ENCODE peak calls at places on chromosome 18, in seven cellular contexts. D is activated CD4-positive, CD25-positive, alpha-beta regulatory T cell; A is AG09319; T is NCI-H460; N is activated effector memory CD4-positive, alpha-beta T cell treated with Interleukin-2 at 50 U/mL for 16 hours; W is stimulated activated CD8-positive, alpha-beta memory T cell treated with anti-CD3 and anti-CD28 coated beads, Interleukin-7, amount 100 ng/mL, for 1 hour; L is ELF-1. Y is an unnamed sample.

GRCh38 chr18:12010187-12010802 is 29.0 kb downstream of the IMPA2 start:
- DNase-seq in A (no peak), D (no peak), T (no peak), L (no peak), N (no peak), W (no peak), Y (no peak)

GRCh38 chr18:7954229-7954628 is 387.1 kb downstream of the PTPRM start:
- DNase-seq in A (no peak), L (no peak), N (no peak), T (no peak), D (no peak), W (no peak), Y (peak; percentile 78)

GRCh38 chr18:27871731-27872130 is 305.2 kb downstream of the CDH2 start:
- DNase-seq in L (no peak), T (no peak), D (no peak), N (no peak), A (no peak), W (no peak), Y (no peak)

GRCh38 chr18:63238711-63239110 is 80.9 kb downstream of the BCL2 start:
- DNase-seq in N (no peak), D (no peak), W (no peak), A (no peak), T (peak; percentile 21), L (peak; percentile 14), Y (no peak)

GRCh38 chr18:76459687-76460350 is 35.2 kb downstream of the ZNF516 start:
- DNase-seq in D (no peak), W (no peak), L (no peak), A (peak; percentile 97), N (no peak), T (no peak), Y (no peak)

GRCh38 chr18:10315542-10315941 is 138.9 kb upstream of the APCDD1 start:
- DNase-seq in D (no peak), N (no peak), L (no peak), A (no peak), T (no peak), W (no peak), Y (no peak)

GRCh38 chr18:48658721-48659120 is 119.9 kb downstream of the CTIF start:
- DNase-seq in A (no peak), D (no peak), W (no peak), T (no peak), N (no peak), L (no peak), Y (no peak)

GRCh38 chr18:46856975-46857374 is 60.3 kb downstream of the PIAS2 start:
- DNase-seq in A (no peak), N (no peak), L (no peak), D (no peak), T (no peak), W (no peak), Y (peak; percentile 6)

GRCh38 chr18:3051718-3052410 is 38.9 kb upstream of the LPIN2 start:
- DNase-seq in N (no peak), W (no peak), D (no peak), T (no peak), A (no peak), L (peak; percentile 43), Y (no peak)

GRCh38 chr18:55401638-55402191 is 186.3 kb downstream of the TCF4 start:
- DNase-seq in D (no peak), W (no peak), T (no peak), N (no peak), A (no peak), L (peak; percentile 87), Y (peak; percentile 95)

GRCh38 chr18:63109789-63110188 is 209.8 kb downstream of the BCL2 start:
- DNase-seq in L (no peak), D (no peak), N (no peak), W (no peak), A (no peak), T (no peak), Y (no peak)

GRCh38 chr18:68713791-68714190 is 1.1 kb downstream of the TMX3 start:
- DNase-seq in T (no peak), W (no peak), A (no peak), L (no peak), N (no peak), D (no peak), Y (no peak)

GRCh38 chr18:48100712-48101165 is 170.3 kb upstream of the SMAD2 start:
- DNase-seq in A (no peak), W (no peak), T (no peak), N (no peak), L (peak; percentile 66), D (no peak), Y (no peak)

GRCh38 chr18:59265246-59266018 is 7.8 kb downstream of the RAX start:
- DNase-seq in T (no peak), D (no peak), A (no peak), N (no peak), W (no peak), L (peak; percentile 54), Y (no peak)

GRCh38 chr18:10424576-10425314 is 29.7 kb upstream of the APCDD1 start:
- DNase-seq in L (no peak), D (no peak), T (no peak), A (no peak), W (no peak), N (no peak), Y (no peak)

GRCh38 chr18:35983147-35983546 is 10.7 kb downstream of the RMP24 start:
- DNase-seq in A (no peak), D (no peak), N (no peak), T (no peak), L (no peak), W (no peak), Y (no peak)

GRCh38 chr18:23872701-23873550 is 141.6 kb upstream of the TTC39C start:
- DNase-seq in L (peak; percentile 8), T (no peak), W (no peak), N (peak; percentile 38), D (no peak), A (no peak), Y (no peak)

GRCh38 chr18:61833387-61833786 is 59.4 kb downstream of the RNF152 start:
- DNase-seq in W (no peak), N (no peak), D (no peak), L (no peak), T (no peak), A (peak; percentile 41), Y (peak; percentile 96)

GRCh38 chr18:22667616-22668422 is 250.1 kb upstream of the CTAGE1 start:
- DNase-seq in W (no peak), D (no peak), A (peak; percentile 47), L (no peak), T (no peak), N (no peak), Y (peak; percentile 94)

GRCh38 chr18:55968550-55968949 is 380.6 kb upstream of the TCF4 start:
- DNase-seq in A (no peak), D (no peak), N (no peak), W (no peak), T (no peak), L (no peak), Y (no peak)

GRCh38 chr18:43789234-43790000 is 512.1 kb upstream of the SYT4 start:
- DNase-seq in W (no peak), T (no peak), L (no peak), A (peak; percentile 2), D (no peak), N (no peak), Y (no peak)

GRCh38 chr18:9775172-9775571 is 67.1 kb downstream of the RAB31 start:
- DNase-seq in W (no peak), L (no peak), D (no peak), T (no peak), N (no peak), A (no peak), Y (no peak)

GRCh38 chr18:5941869-5942268 is 46.5 kb upstream of the TMEM200C start:
- DNase-seq in D (no peak), W (no peak), T (no peak), N (no peak), L (peak; percentile 31), A (no peak), Y (no peak)

GRCh38 chr18:50928551-50928950 is 39.3 kb upstream of the ELAC1 start:
- DNase-seq in D (no peak), W (no peak), T (no peak), A (no peak), L (no peak), N (no peak), Y (no peak)

GRCh38 chr18:7646174-7646886 is 79.2 kb downstream of the PTPRM start:
- DNase-seq in T (no peak), D (no peak), L (peak; percentile 64), N (no peak), W (no peak), A (no peak), Y (no peak)

GRCh38 chr18:59961086-59961485 is 61.3 kb downstream of the PMAIP1 start:
- DNase-seq in D (no peak), T (no peak), L (peak; percentile 21), W (no peak), N (no peak), A (no peak), Y (no peak)

GRCh38 chr18:77013777-77014525 is 118.6 kb downstream of the MBP start:
- DNase-seq in T (no peak), D (no peak), A (no peak), L (no peak), N (no peak), W (no peak), Y (no peak)

GRCh38 chr18:75828379-75828778 is 400.9 kb upstream of the SMIM21 start:
- DNase-seq in L (no peak), W (no peak), A (no peak), T (no peak), D (no peak), N (no peak), Y (no peak)

GRCh38 chr18:26071020-26071419 is 19.4 kb downstream of the SS18 start:
- DNase-seq in W (no peak), L (no peak), N (no peak), T (no peak), A (no peak), D (no peak), Y (no peak)

GRCh38 chr18:44895176-44895798 is 214.6 kb downstream of the SETBP1 start:
- DNase-seq in A (peak; percentile 8), T (peak; percentile 61), D (no peak), L (peak; percentile 12), W (no peak), N (peak; percentile 2), Y (no peak)

GRCh38 chr18:62621546-62621945 is 93.8 kb upstream of the PHLPP1 start:
- DNase-seq in A (no peak), W (no peak), D (no peak), L (no peak), T (no peak), N (no peak), Y (peak; percentile 70)

GRCh38 chr18:11974741-11975325 is 6.5 kb upstream of the IMPA2 start:
- DNase-seq in D (no peak), W (no peak), T (no peak), A (no peak), L (no peak), N (no peak), Y (no peak)

GRCh38 chr18:45828917-45829811 is 3.7 kb downstream of the SIGLEC15 start:
- DNase-seq in W (no peak), T (no peak), N (no peak), A (no peak), L (peak; percentile 89), D (no peak), Y (no peak)

GRCh38 chr18:9536354-9537152 is 61.2 kb downstream of the RALBP1 start:
- DNase-seq in A (no peak), L (no peak), W (no peak), N (no peak), D (no peak), T (no peak), Y (no peak)

GRCh38 chr18:49731421-49731841 is 81.9 kb downstream of the ACAA2 start:
- DNase-seq in D (no peak), T (no peak), A (no peak), N (no peak), W (no peak), L (no peak), Y (no peak)

GRCh38 chr18:42196651-42197050 is 241.6 kb downstream of the PIK3C3 start:
- DNase-seq in D (no peak), A (no peak), W (no peak), N (no peak), L (no peak), T (no peak), Y (no peak)

GRCh38 chr18:23306842-23307241 is 146.2 kb upstream of the RIOK3 start:
- DNase-seq in N (no peak), T (no peak), W (peak; percentile 28), L (no peak), D (no peak), A (no peak), Y (no peak)

GRCh38 chr18:79095216-79095615 is 26.0 kb downstream of the ATP9B start:
- DNase-seq in T (no peak), N (no peak), D (no peak), W (no peak), A (no peak), L (no peak), Y (no peak)

Y was measured in dermis microvascular lymphatic vessel endothelial cell.